ENCODE peak calls at places on chromosomes 4 and X, in four cellular contexts. Y is GM18507, D is NCI-H1105, B is ACHN. M is an unnamed sample.

GRCh38 chr4:7640136-7640535 is 205.4 kb upstream of the PSAPL1 start:
- DNase-seq in Y (no peak), D (no peak), B (no peak), M (no peak)

GRCh38 chr4:151692821-151693504 is 67.8 kb downstream of the GATB start:
- DNase-seq in Y (no peak), D (no peak), B (no peak), M (peak; percentile 60)

GRCh38 chr4:99389606-99390005 is 37.1 kb upstream of the ADH1C start:
- DNase-seq in Y (no peak), D (no peak), B (no peak), M (no peak)

GRCh38 chr4:73718375-73719373 is 21.7 kb upstream of the CXCL8 start:
- DNase-seq in Y (peak; percentile 17), D (no peak), B (no peak), M (no peak)

GRCh38 chrX:39755152-39756032 is 342.4 kb downstream of the BCOR start:
- DNase-seq in Y (no peak), D (peak; percentile 14), B (peak; percentile 85), M (no peak)

GRCh38 chrX:10631416-10632145 is 11.2 kb upstream of the MID1 start:
- DNase-seq in Y (no peak), D (no peak), B (no peak), M (no peak)

GRCh38 chr4:4855293-4856070 is 4.0 kb upstream of the MSX1 start:
- DNase-seq in Y (no peak), D (no peak), B (no peak), M (no peak)

GRCh38 chr4:113837397-113837796 is 75.9 kb upstream of the CAMK2D start:
- DNase-seq in Y (peak; percentile 7), D (no peak), B (peak; percentile 47), M (no peak)

GRCh38 chr4:53854991-53855885 is 209.2 kb downstream of the CHIC2 start:
- DNase-seq in Y (no peak), D (no peak), B (no peak), M (no peak)

GRCh38 chr4:153292897-153293674 is 51.4 kb upstream of the MND1 start:
- DNase-seq in Y (no peak), D (no peak), B (no peak), M (no peak)

GRCh38 chr4:142045996-142046395 is 409.6 kb downstream of the IL15 start:
- DNase-seq in Y (no peak), D (no peak), B (no peak), M (no peak)

GRCh38 chr4:113908829-113909228 is 70.6 kb downstream of the ARSJ start:
- DNase-seq in Y (no peak), D (no peak), B (no peak), M (no peak)

GRCh38 chrX:112769034-112769433 is 71.6 kb downstream of the AMOT start:
- DNase-seq in Y (no peak), D (no peak), B (no peak), M (no peak)

M was measured in substantia nigra.